ENCODE peak calls at places on chromosomes 11 and 22, in five cellular contexts. P is left lung, F is heart left ventricle, O is left ventricle myocardium inferior, Q is SK-N-SH. M is an unnamed sample.

GRCh38 chr11:62961017-62961416 is 23.8 kb downstream of the SLC22A6 start:
- DNase-seq in O (no peak), Q (no peak), F (no peak), P (no peak), M (no peak)

GRCh38 chr11:19101803-19102520 is 15.0 kb upstream of the ZDHHC13 start:
- DNase-seq in O (no peak), F (no peak), Q (no peak), P (no peak), M (no peak)

GRCh38 chr11:116219171-116219635 is 553.6 kb downstream of the BUD13 start:
- DNase-seq in F (no peak), P (no peak), O (no peak), Q (peak; percentile 51), M (no peak)

GRCh38 chr11:32931605-32932004 is 39.0 kb downstream of the QSER1 start:
- DNase-seq in F (no peak), Q (no peak), O (no peak), P (no peak), M (no peak)

GRCh38 chr11:124817036-124817435 is 16.8 kb upstream of the MSANTD2 start:
- DNase-seq in F (no peak), P (no peak), Q (no peak), O (no peak), M (no peak)

GRCh38 chr11:45155058-45155551 is 8.7 kb downstream of the PRDM11 start:
- DNase-seq in P (no peak), O (no peak), Q (no peak), F (peak; percentile 29), M (no peak)

GRCh38 chr11:779955-780532 is 2.8 kb upstream of the GATD1 start:
- DNase-seq in P (no peak), F (no peak), Q (no peak), O (no peak), M (no peak)

GRCh38 chr11:31768744-31769143 is 42.4 kb downstream of the PAX6 start:
- DNase-seq in P (no peak), F (no peak), O (no peak), Q (no peak), M (no peak)

GRCh38 chr11:3849297-3849874 is 6.1 kb upstream of the STIM1 start:
- DNase-seq in P (no peak), O (no peak), F (no peak), Q (peak; percentile 53), M (no peak)

GRCh38 chr22:45994516-45995404 is 17.8 kb upstream of the WNT7B start:
- DNase-seq in O (peak; percentile 85), P (peak; percentile 83), F (peak; percentile 86), Q (peak; percentile 88), M (peak; percentile 85)

GRCh38 chr11:69825037-69825834 is 6.0 kb upstream of the FGF3 start:
- DNase-seq in F (no peak), O (no peak), Q (no peak), P (no peak), M (peak; percentile 49)

GRCh38 chr11:122002926-122003325 is 113.1 kb downstream of the BLID start:
- DNase-seq in O (no peak), F (no peak), P (no peak), Q (no peak), M (no peak)

GRCh38 chr11:69525516-69526452 is 44.3 kb downstream of the LINC01488 start:
- DNase-seq in Q (no peak), O (no peak), P (no peak), F (no peak), M (no peak)

GRCh38 chr11:5304046-5304445 is 2.3 kb upstream of the OR51B4 start:
- DNase-seq in P (no peak), F (no peak), O (no peak), Q (no peak), M (no peak)

GRCh38 chr11:17352925-17353227 is 1.3 kb downstream of the NCR3LG1 start:
- DNase-seq in P (peak; percentile 49), O (peak; percentile 18), F (peak; percentile 30), Q (peak; percentile 52), M (peak; percentile 78)

GRCh38 chr11:65502852-65503603 is 4.2 kb downstream of the MALAT1 start:
- DNase-seq in P (no peak), F (no peak), Q (no peak), O (no peak), M (no peak)

GRCh38 chr22:47090591-47091240 is 328.3 kb downstream of the TBC1D22A start:
- DNase-seq in F (no peak), P (no peak), Q (no peak), O (no peak), M (no peak)

GRCh38 chr22:30079952-30080533 is at the start of gene HORMAD2:
- DNase-seq in Q (no peak), P (peak; percentile 66), F (no peak), O (no peak), M (no peak)

GRCh38 chr22:42344391-42344861 is 74.0 kb upstream of the TCF20 start:
- DNase-seq in O (peak; percentile 53), Q (no peak), P (peak; percentile 53), F (no peak), M (no peak)

GRCh38 chr11:19474954-19475811 is 234.4 kb upstream of the E2F8 start:
- DNase-seq in P (no peak), Q (peak; percentile 26), O (no peak), F (no peak), M (no peak)

GRCh38 chr22:31106001-31106571 is 1.3 kb downstream of the SELENOM start:
- DNase-seq in Q (no peak), O (no peak), P (peak; percentile 32), F (no peak), M (no peak)

GRCh38 chr11:78310500-78310909 is 107.1 kb downstream of the GAB2 start:
- DNase-seq in Q (no peak), F (peak; percentile 77), O (peak; percentile 81), P (peak; percentile 43), M (peak; percentile 56)

GRCh38 chr11:45638051-45638450 is 27.4 kb downstream of the CHST1 start:
- DNase-seq in F (no peak), O (no peak), Q (no peak), P (no peak), M (no peak)

GRCh38 chr11:73412308-73412707 is 36.1 kb downstream of the RELT start:
- DNase-seq in O (no peak), Q (no peak), F (no peak), P (no peak), M (no peak)

GRCh38 chr11:122853971-122854446 is 15.7 kb downstream of the CRTAM start:
- DNase-seq in Q (peak; percentile 76), F (peak; percentile 51), O (no peak), P (no peak), M (no peak)

GRCh38 chr11:70029115-70029830 is 48.8 kb upstream of the ANO1 start:
- DNase-seq in P (no peak), F (no peak), Q (no peak), O (no peak), M (no peak)

GRCh38 chr22:20548806-20549205 is 41.4 kb downstream of the MED15 start:
- DNase-seq in O (no peak), Q (no peak), P (no peak), F (no peak), M (peak; percentile 6)

GRCh38 chr22:20550851-20551744 is 43.7 kb downstream of the MED15 start:
- DNase-seq in P (no peak), F (no peak), Q (no peak), O (no peak), M (peak; percentile 23)

GRCh38 chr22:20549232-20549841 is 41.9 kb downstream of the MED15 start:
- DNase-seq in P (peak; percentile 28), Q (no peak), F (no peak), O (no peak), M (peak; percentile 45)

GRCh38 chr22:20551805-20552449 is 44.5 kb downstream of the MED15 start:
- DNase-seq in O (no peak), F (peak; percentile 40), P (no peak), Q (no peak), M (no peak)

DNA sequence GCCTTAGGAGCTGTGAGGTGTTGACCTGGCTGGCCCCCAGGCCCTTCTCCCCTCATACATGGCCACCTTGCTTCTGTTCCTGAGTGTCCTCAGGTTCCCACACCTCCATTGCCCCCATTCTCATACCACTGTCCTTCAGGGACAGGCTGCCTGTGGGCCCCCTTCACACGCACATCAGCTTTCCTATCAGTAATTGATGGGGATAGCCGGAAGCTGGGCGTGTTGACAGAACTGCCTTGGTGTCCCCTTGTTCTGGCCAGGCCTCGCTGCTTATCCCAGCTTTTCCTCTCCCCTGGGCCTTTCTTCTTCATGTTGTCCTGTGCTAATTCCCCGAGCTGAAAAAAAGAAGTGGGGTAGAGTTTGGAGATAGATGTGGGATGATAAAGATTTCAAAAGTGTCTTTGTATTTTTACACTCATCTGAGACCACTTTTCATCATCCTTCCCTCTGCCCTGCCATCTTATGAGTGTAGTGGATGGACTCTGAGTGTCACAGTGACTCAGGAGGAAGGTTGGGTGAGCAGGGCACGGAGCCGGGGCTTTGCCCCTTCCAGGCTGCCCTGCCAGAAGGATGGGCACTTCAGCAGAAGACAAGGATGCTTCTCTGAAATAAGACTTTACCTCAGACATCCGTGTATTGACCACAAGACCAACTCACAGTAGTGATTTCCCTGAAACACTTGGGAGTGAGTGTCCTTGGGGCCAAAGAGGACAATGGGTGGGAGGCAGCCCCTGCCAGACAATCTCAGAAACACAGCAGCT is 42.8 kb downstream of the MED15 start:
- DNase-seq in F (no peak), O (no peak), Q (no peak), P (no peak), M (no peak)
- H3K4me1 ChIP-seq in F (peaks cover 64% of the 10 kb centered on the region), O (peaks cover 87% of the 10 kb centered on the region), Q (peaks cover 45% of the 10 kb centered on the region), P (peaks cover 39% of the 10 kb centered on the region), M (peaks cover 44% of the 10 kb centered on the region)

GRCh38 chr22:19169002-19169946 is 9.3 kb downstream of the SLC25A1 start:
- DNase-seq in F (no peak), O (no peak), Q (peak; percentile 60), P (no peak), M (no peak)

GRCh38 chr22:19167106-19167869 is 11.2 kb downstream of the SLC25A1 start:
- DNase-seq in Q (no peak), P (no peak), F (no peak), O (no peak), M (no peak)

GRCh38 chr22:19169947-19170318 is 8.6 kb downstream of the SLC25A1 start:
- DNase-seq in P (no peak), F (no peak), O (no peak), Q (no peak), M (no peak)

GRCh38 chr22:19166421-19166820 is 12.1 kb downstream of the SLC25A1 start:
- DNase-seq in Q (no peak), F (no peak), O (no peak), P (no peak), M (no peak)

GRCh38 chr22:19168088-19168890 is 10.2 kb downstream of the SLC25A1 start:
- DNase-seq in O (no peak), P (no peak), Q (no peak), F (no peak), M (no peak)
- TF ChIP-seq CTCF in O (no peak), P (no peak), Q (peak; percentile 13), F (no peak), M (no peak)

DNA sequence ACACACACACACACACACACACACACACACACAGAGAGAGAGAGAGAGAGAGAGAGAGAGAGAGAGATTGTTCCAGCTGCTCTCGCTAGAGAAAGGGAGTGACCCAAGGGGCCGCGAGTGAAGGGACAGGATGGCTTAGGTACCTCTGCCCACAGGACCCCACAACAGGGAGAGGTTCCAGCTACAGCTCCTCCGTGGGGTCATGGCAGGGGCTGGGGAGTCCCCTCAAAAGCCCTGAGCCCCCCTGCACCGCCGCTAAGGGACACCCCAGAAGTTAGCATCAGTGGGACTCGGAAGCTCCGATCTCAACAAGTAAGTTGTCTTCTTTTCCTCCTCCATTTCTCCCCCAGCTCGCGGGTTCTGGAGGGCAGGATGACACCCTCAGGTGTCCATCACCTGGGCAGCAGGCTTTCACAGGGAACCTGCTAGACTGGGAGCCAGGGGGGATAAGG is 280 bp downstream of the KCNJ5 start:
- DNase-seq in Q (no peak), F (no peak), O (no peak), P (peak; percentile 32), M (no peak)
- H3K4me1 ChIP-seq in Q (peaks cover 27% of the 10 kb centered on the region), F (peaks cover 16% of the 10 kb centered on the region), O (peaks cover 61% of the 10 kb centered on the region), P (peaks cover 7% of the 10 kb centered on the region), M (peaks cover 10% of the 10 kb centered on the region)

GRCh38 chr22:35966314-35967045 is 62.1 kb downstream of the RBFOX2 start:
- DNase-seq in O (no peak), F (no peak), Q (no peak), P (no peak), M (no peak)
- TF ChIP-seq CTCF in O (no peak), F (no peak), Q (peak; percentile 57), P (no peak), M (no peak)

M was measured in mucosa of descending colon.